ENCODE peak calls at places on chromosomes 3 and 15, in five cellular contexts. A is K562, H is HepG2, U is A549, T is GM12878. M is an unnamed sample.

GRCh38 chr3:46353639-46354410 is at the start of gene CCR2:
- ATAC-seq in A (no peak), H (no peak), U (no peak), T (no peak), M (no peak)

GRCh38 chr15:64825081-64825430 is 391 bp downstream of the PIF1 start:
- ATAC-seq in A (peak), H (peak), U (peak), T (peak), M (peak)

GRCh38 chr15:76753771-76754170 is 151.4 kb downstream of the SCAPER start:
- ATAC-seq in A (no peak), H (no peak), U (no peak), T (no peak), M (no peak)

GRCh38 chr3:167188592-167188991 is 191.5 kb downstream of the ZBBX start:
- ATAC-seq in A (no peak), H (no peak), U (no peak), T (no peak), M (no peak)

GRCh38 chr3:98705694-98706093 is 57.4 kb upstream of the ST3GAL6 start:
- ATAC-seq in A (no peak), H (no peak), U (peak), T (peak), M (no peak)

GRCh38 chr3:18012933-18013332 is 270.5 kb upstream of the TBC1D5 start:
- ATAC-seq in A (no peak), H (no peak), U (no peak), T (no peak), M (no peak)

GRCh38 chr3:181885868-181886630 is 174.3 kb downstream of the SOX2 start:
- ATAC-seq in A (no peak), H (no peak), U (no peak), T (no peak), M (no peak)

GRCh38 chr3:23739536-23739935 is 66.2 kb upstream of the UBE2E1 start:
- ATAC-seq in A (peak), H (no peak), U (no peak), T (no peak), M (peak)

GRCh38 chr3:11435420-11435819 is 163.2 kb downstream of the ATG7 start:
- ATAC-seq in A (no peak), H (no peak), U (no peak), T (no peak), M (no peak)

GRCh38 chr15:63441266-63441665 is 59.6 kb upstream of the CA12 start:
- ATAC-seq in A (no peak), H (no peak), U (no peak), T (no peak), M (no peak)

GRCh38 chr3:1987983-1988382 is 110.7 kb upstream of the CNTN4 start:
- ATAC-seq in A (no peak), H (no peak), U (no peak), T (peak), M (no peak)

GRCh38 chr3:141093397-141093796 is 42.2 kb downstream of the SPSB4 start:
- ATAC-seq in A (no peak), H (peak), U (no peak), T (no peak), M (peak)

GRCh38 chr15:56019060-56019793 is 25.8 kb upstream of the NEDD4 start:
- ATAC-seq in A (no peak), H (no peak), U (peak), T (no peak), M (no peak)

GRCh38 chr15:74196175-74196574 is 6.4 kb downstream of the STRA6 start:
- ATAC-seq in A (no peak), H (no peak), U (peak), T (no peak), M (no peak)

GRCh38 chr3:64945171-64945684 is 257.4 kb upstream of the ADAMTS9 start:
- ATAC-seq in A (peak), H (no peak), U (no peak), T (no peak), M (peak)

GRCh38 chr3:81914254-81914653 is 152.8 kb upstream of the GBE1 start:
- ATAC-seq in A (no peak), H (no peak), U (no peak), T (no peak), M (no peak)

GRCh38 chr3:98761656-98762229 is 1.4 kb upstream of the ST3GAL6 start:
- ATAC-seq in A (no peak), H (no peak), U (no peak), T (peak), M (no peak)

GRCh38 chr3:39063143-39063542 is 11.3 kb downstream of the WDR48 start:
- ATAC-seq in A (no peak), H (no peak), U (no peak), T (no peak), M (no peak)

GRCh38 chr3:56960234-56960917 is 100.1 kb upstream of the SPATA12 start:
- ATAC-seq in A (no peak), H (no peak), U (no peak), T (peak), M (no peak)

GRCh38 chr3:145865329-145865904 is 295.6 kb downstream of the PLOD2 start:
- ATAC-seq in A (no peak), H (no peak), U (no peak), T (no peak), M (peak)

GRCh38 chr3:52979190-52979983 is 66.5 kb downstream of the SFMBT1 start:
- ATAC-seq in A (no peak), H (no peak), U (no peak), T (no peak), M (no peak)

GRCh38 chr3:187165144-187165543 is 25.8 kb upstream of the RPL39L start:
- ATAC-seq in A (peak), H (peak), U (peak), T (peak), M (no peak)

GRCh38 chr3:63853106-63853505 is 10.5 kb downstream of the THOC7 start:
- ATAC-seq in A (no peak), H (no peak), U (no peak), T (no peak), M (no peak)

DNA sequence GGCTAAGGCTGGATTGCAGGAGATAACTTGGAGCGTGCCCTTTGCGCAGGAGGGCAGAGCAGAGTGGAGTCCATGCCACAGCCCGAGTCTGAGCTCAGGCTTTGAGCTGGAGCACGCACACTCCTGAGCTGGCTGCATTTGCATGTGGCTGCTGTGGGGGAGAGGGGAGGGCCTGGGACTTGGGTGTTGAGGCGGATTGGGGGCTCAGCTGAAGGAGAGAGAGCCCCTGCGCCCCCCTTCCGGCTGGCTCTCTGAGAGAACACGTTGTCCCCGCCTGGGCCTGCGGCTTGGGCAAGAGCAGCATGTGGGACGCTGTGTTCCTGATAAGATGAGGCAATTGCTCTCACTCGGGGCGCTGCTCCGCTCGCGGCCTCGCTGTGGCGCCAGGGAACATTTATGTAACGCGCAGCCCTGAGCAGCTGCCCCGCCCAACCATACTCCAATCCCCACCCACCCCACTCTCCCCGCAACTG is 39.1 kb downstream of the KLF13 start:
- ATAC-seq in A (peak), H (no peak), U (peak), T (peak), M (peak)
- TF ChIP-seq EP300 in A (no peak), H (no peak), U (no peak), T (no peak), M (peak)

GRCh38 chr3:113271189-113271588 is 59.8 kb downstream of the BOC start:
- ATAC-seq in A (no peak), H (no peak), U (peak), T (no peak), M (no peak)
- TF ChIP-seq EP300 in A (no peak), H (no peak), U (no peak), T (no peak), M (no peak)

DNA sequence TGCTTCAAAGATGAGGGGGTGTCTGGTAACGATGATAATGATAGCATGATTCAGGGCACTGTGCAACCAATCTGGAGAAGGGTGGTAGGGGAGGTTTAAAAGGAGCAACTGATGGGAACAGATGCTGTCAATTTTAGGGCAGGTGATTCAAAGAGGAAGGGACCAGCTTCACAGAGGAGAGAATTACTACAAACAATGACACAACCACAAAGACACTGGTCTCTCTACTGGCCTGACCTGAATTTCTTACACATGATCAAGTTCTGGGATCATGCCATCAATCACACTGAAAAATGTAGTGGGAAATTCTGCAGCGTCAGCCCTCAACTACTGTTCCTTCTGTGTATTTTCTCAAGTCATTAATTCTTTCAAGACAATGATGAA is 2.6 kb upstream of the CDV3 start:
- ATAC-seq in A (no peak), H (no peak), U (no peak), T (no peak), M (no peak)
- TF ChIP-seq EP300 in A (no peak), H (no peak), U (no peak), T (no peak), M (no peak)

GRCh38 chr3:170357176-170357919 is at the start of gene SKIL:
- ATAC-seq in A (peak), H (peak), U (peak), T (peak), M (peak)
- TF ChIP-seq EP300 in A (peak), H (no peak), U (peak), T (peak), M (no peak)

DNA sequence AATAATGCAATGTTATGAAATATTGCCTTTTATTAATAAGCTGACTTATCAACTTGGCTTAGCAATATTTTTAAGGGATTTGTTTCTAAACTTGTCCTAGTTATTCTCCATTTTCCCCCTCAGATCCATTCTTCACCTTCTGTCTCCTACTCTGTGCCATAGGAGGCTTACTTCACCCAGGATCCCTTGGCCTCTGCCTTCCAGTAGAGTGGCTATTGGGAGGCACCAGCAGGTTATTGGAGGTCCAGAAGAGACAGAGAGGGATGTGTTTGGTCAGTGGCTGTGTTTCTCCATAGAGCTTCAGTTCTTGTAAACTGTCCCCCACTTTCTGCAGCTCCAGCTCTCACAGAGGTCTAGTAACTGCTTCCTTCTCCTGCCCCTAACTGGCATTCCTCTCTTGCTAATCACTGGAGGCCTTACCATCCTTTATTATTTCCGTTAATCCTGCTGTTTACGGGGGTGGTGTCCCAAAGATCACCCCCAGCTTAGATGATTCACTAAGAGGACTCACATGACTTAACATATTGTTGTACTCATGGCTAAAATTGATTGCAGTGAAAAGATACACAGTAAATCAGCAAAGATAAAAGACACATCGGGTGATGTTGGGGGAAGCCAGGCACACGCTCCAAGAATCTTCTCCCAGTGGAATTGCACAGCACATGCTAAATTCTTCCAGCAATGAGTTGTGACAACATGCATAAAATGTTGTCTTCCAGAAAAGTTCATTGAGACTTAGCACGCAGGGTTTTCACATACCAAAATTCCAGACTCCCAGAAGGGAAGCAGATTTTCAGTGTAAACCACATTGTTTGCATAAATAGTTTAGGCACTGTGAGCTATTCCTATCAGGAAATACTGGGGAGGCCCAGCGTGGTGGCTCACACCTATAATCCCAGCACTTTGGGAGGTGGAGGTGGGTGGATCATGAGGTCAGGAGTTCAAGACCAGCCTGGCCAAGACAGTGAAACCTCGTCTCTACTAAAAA is 67.5 kb downstream of the RPL22L1 start:
- ATAC-seq in A (peak), H (no peak), U (no peak), T (no peak), M (peak)
- TF ChIP-seq EP300 in A (peak), H (no peak), U (no peak), T (no peak), M (no peak)

M was measured in gastroesophageal sphincter.